ENCODE peak calls at places on chromosomes 11 and 22, in five cellular contexts. O is A549, Z is HepG2, P is K562, A is IMR-90. X is an unnamed sample.
A peak's percentile ranks its signal among the peaks of the same experiment; 100 is the strongest.

GRCh38 chr22:43446881-43447280 is 35.1 kb downstream of the MPPED1 start:
- DNase-seq in P (no peak), A (no peak), Z (no peak), O (peak; percentile 9), X (no peak)

GRCh38 chr11:8283510-8284272 is 20.0 kb upstream of the LMO1 start:
- DNase-seq in P (no peak), Z (no peak), O (no peak), A (no peak), X (no peak)

GRCh38 chr11:114254571-114255146 is 41.5 kb upstream of the NNMT start:
- DNase-seq in O (no peak), Z (no peak), A (no peak), P (no peak), X (no peak)

GRCh38 chr11:15710593-15711260 is 596.0 kb downstream of the INSC start:
- DNase-seq in P (no peak), A (no peak), Z (no peak), O (no peak), X (no peak)

GRCh38 chr11:14148653-14149273 is 186.2 kb downstream of the SPON1 start:
- DNase-seq in O (peak; percentile 46), A (peak; percentile 44), P (peak; percentile 16), Z (peak; percentile 16), X (no peak)

GRCh38 chr22:40033586-40034380 is 39.0 kb downstream of the FAM83F start:
- DNase-seq in Z (no peak), O (no peak), A (no peak), P (no peak), X (no peak)

GRCh38 chr11:32108576-32108975 is 17.7 kb downstream of the RCN1 start:
- DNase-seq in P (no peak), O (no peak), Z (no peak), A (peak; percentile 35), X (no peak)

GRCh38 chr11:104572279-104572678 is 326.0 kb downstream of the CASP12 start:
- DNase-seq in O (no peak), P (no peak), A (peak; percentile 20), Z (no peak), X (no peak)

GRCh38 chr22:25651332-25651731 is 86.9 kb downstream of the GRK3 start:
- DNase-seq in A (no peak), P (no peak), Z (no peak), O (no peak), X (no peak)

DNA sequence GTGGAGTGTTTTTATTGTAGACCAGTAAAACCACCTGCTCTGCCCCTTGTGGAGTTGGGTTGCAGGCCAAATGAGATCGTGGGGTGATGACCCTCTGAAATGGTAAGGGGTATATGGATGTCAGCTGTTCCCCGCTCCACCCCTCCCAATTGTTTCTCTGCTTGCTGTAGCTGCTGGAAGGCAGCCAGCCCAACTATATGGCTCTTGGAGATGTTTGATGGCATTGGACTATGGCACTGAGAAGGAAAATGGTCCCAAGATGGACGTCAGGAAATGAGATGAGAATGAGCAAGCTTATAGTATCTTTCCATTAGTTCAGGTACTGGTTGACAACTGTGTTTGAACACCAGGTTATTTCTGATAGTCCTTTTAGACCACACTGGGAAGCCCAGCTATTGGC is 94.8 kb upstream of the SORL1-AS1 start:
- DNase-seq in Z (no peak), P (no peak), A (no peak), O (no peak), X (no peak)
- TF ChIP-seq CEBPB in Z (no peak), P (no peak), A (no peak), O (no peak), X (no peak)

GRCh38 chr22:45306139-45306538 is 3.6 kb upstream of the FAM118A start:
- DNase-seq in P (no peak), O (no peak), Z (no peak), A (no peak), X (no peak)

GRCh38 chr22:45302751-45303150 is 7.0 kb upstream of the FAM118A start:
- DNase-seq in O (no peak), Z (no peak), A (no peak), P (no peak), X (no peak)

GRCh38 chr22:45308624-45309421 is 911 bp upstream of the FAM118A start:
- DNase-seq in A (no peak), P (no peak), Z (no peak), O (no peak), X (no peak)

GRCh38 chr22:45304971-45305370 is 4.8 kb upstream of the FAM118A start:
- DNase-seq in Z (no peak), P (no peak), O (no peak), A (no peak), X (no peak)

DNA sequence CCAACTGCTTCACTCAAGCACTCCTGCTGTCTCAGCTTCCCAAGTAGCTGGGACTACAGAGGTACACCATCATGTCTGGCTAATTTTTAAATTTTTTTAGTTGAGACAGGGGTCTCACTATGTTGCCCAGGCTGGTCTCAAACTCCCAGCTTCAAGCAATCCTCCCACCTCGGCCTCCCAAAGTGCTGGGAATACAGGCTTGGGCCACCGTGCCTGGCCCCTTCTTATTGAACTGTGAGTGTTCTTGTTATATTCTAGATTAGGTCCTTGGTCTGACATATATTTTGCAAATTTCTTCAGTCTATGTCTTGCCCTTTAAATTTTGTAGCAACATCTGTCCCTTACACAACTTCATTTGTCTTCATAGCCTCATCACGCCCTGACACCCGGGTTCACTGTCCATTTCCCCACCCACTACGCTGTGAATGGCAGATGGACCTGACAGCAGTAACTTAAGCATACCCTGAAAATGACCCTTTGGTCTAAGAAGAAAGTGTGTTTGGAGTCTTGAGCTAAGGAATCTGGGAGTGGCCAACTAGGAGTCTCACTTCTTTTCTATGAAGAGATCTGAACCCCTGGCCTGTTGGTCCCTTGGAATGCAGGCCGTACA is 4.2 kb upstream of the FAM118A start:
- DNase-seq in P (no peak), O (peak; percentile 29), A (no peak), Z (peak; percentile 45), X (no peak)
- TF ChIP-seq SMC3 in P (no peak), O (no peak), A (no peak), Z (no peak), X (no peak)

GRCh38 chr11:116511684-116512083 is 261.1 kb downstream of the BUD13 start:
- DNase-seq in O (no peak), Z (no peak), P (no peak), A (no peak), X (no peak)

GRCh38 chr11:116513278-116513823 is 259.4 kb downstream of the BUD13 start:
- DNase-seq in O (no peak), A (no peak), Z (no peak), P (no peak), X (no peak)

GRCh38 chr11:116515666-116516184 is 257.1 kb downstream of the BUD13 start:
- DNase-seq in Z (no peak), O (no peak), A (no peak), P (no peak), X (no peak)

GRCh38 chr11:116512841-116513240 is 259.9 kb downstream of the BUD13 start:
- DNase-seq in O (no peak), Z (no peak), A (no peak), P (no peak), X (no peak)

GRCh38 chr11:116513894-116514293 is 258.9 kb downstream of the BUD13 start:
- DNase-seq in O (peak; percentile 54), A (peak; percentile 28), Z (peak; percentile 64), P (peak; percentile 66), X (no peak)
- TF ChIP-seq RAD21 in O (peak; percentile 29), A (peak; percentile 17), Z (peak; percentile 61), P (peak; percentile 48), X (peak; percentile 50)

GRCh38 chr11:101863361-101863760 is 51.4 kb upstream of the CEP126 start:
- DNase-seq in A (peak; percentile 79), P (no peak), O (no peak), Z (no peak), X (no peak)

GRCh38 chr11:101870510-101870909 is 44.3 kb upstream of the CEP126 start:
- DNase-seq in A (peak; percentile 87), Z (no peak), O (peak; percentile 74), P (no peak), X (no peak)

GRCh38 chr11:101867951-101868350 is 46.9 kb upstream of the CEP126 start:
- DNase-seq in P (no peak), Z (no peak), O (peak; percentile 19), A (peak; percentile 58), X (no peak)

GRCh38 chr11:101864098-101864497 is 50.7 kb upstream of the CEP126 start:
- DNase-seq in P (no peak), A (no peak), O (no peak), Z (no peak), X (no peak)

GRCh38 chr11:101866619-101867491 is 48.0 kb upstream of the CEP126 start:
- DNase-seq in P (no peak), O (peak; percentile 90), A (peak; percentile 69), Z (peak; percentile 93), X (no peak)
- TF ChIP-seq CEBPB in P (no peak), O (peak; percentile 98), A (peak; percentile 95), Z (peak; percentile 95), X (no peak)

GRCh38 chr11:75716659-75717058 is 979 bp upstream of the MOGAT2 start:
- DNase-seq in P (no peak), Z (no peak), O (no peak), A (no peak), X (no peak)
- TF ChIP-seq SMC3 in P (no peak), Z (no peak), O (no peak), A (no peak), X (no peak)

X was measured in GM12878.